ENCODE peak calls at places on chromosome 20, in four cellular contexts. H is thyroid gland, U is choroid plexus epithelial cell, I is fibroblast of lung. V is an unnamed sample.

GRCh38 chr20:63498950-63499332 is at the start of gene EEF1A2:
- DNase-seq in H (no peak), I (no peak), U (no peak), V (no peak)

GRCh38 chr20:21607971-21608735 is 94.3 kb upstream of the NKX2-2 start:
- DNase-seq in I (no peak), H (peak; percentile 56), U (no peak), V (no peak)

GRCh38 chr20:47320990-47321805 is 35.3 kb downstream of the ZMYND8 start:
- DNase-seq in I (no peak), H (no peak), U (no peak), V (no peak)

GRCh38 chr20:13280609-13281324 is 59.7 kb downstream of the ISM1 start:
- DNase-seq in H (no peak), I (no peak), U (no peak), V (no peak)

GRCh38 chr20:7775072-7775471 is 165.2 kb downstream of the HAO1 start:
- DNase-seq in U (peak; percentile 90), H (peak; percentile 5), I (peak; percentile 64), V (peak; percentile 90)

GRCh38 chr20:33687370-33687915 is 1.3 kb upstream of the E2F1 start:
- DNase-seq in I (peak; percentile 39), U (peak; percentile 40), H (no peak), V (peak; percentile 61)

GRCh38 chr20:48350291-48350988 is 477.4 kb downstream of the PREX1 start:
- DNase-seq in U (peak; percentile 15), H (no peak), I (no peak), V (no peak)

GRCh38 chr20:1827974-1828785 is 67.0 kb upstream of the SIRPA start:
- DNase-seq in H (no peak), I (peak; percentile 40), U (no peak), V (peak; percentile 32)

GRCh38 chr20:45010399-45010828 is 44.1 kb downstream of the STK4 start:
- DNase-seq in U (peak; percentile 46), I (peak; percentile 88), H (no peak), V (peak; percentile 75)

GRCh38 chr20:57397693-57398108 is 6.5 kb downstream of the RBM38 start:
- DNase-seq in U (no peak), H (no peak), I (no peak), V (no peak)

GRCh38 chr20:3714092-3714491 is 1.7 kb upstream of the SIGLEC1 start:
- DNase-seq in H (no peak), U (no peak), I (no peak), V (no peak)

GRCh38 chr20:25198663-25199363 is 3.3 kb downstream of the ENTPD6 start:
- DNase-seq in I (no peak), H (no peak), U (no peak), V (peak; percentile 28)

GRCh38 chr20:25196701-25197120 is 1.2 kb downstream of the ENTPD6 start:
- DNase-seq in H (no peak), U (no peak), I (no peak), V (no peak)

GRCh38 chr20:25195962-25196700 is 619 bp downstream of the ENTPD6 start:
- DNase-seq in U (no peak), H (peak; percentile 79), I (peak; percentile 15), V (no peak)

GRCh38 chr20:25197870-25198190 is 2.3 kb downstream of the ENTPD6 start:
- DNase-seq in I (no peak), H (no peak), U (no peak), V (no peak)

GRCh38 chr20:25197173-25197869 is 1.8 kb downstream of the ENTPD6 start:
- DNase-seq in I (no peak), U (no peak), H (no peak), V (no peak)
- TF ChIP-seq CTCF in I (no peak), U (peak; percentile 9), H (no peak), V (no peak)

GRCh38 chr20:39112196-39112743 is 150.1 kb downstream of the DHX35 start:
- DNase-seq in H (peak; percentile 8), U (peak; percentile 62), I (peak; percentile 36), V (peak; percentile 40)
- TF ChIP-seq CTCF in H (peak; percentile 42), U (peak; percentile 70), I (peak; percentile 54), V (peak; percentile 35)

GRCh38 chr20:62208805-62209755 is 11.0 kb downstream of the HRH3 start:
- DNase-seq in I (no peak), H (no peak), U (no peak), V (no peak)
- TF ChIP-seq CTCF in I (no peak), H (no peak), U (peak; percentile 15), V (no peak)

GRCh38 chr20:387520-387919 is 7.0 kb downstream of the TRIB3 start:
- DNase-seq in I (no peak), H (no peak), U (no peak), V (no peak)
- TF ChIP-seq CTCF in I (no peak), H (no peak), U (no peak), V (no peak)

DNA sequence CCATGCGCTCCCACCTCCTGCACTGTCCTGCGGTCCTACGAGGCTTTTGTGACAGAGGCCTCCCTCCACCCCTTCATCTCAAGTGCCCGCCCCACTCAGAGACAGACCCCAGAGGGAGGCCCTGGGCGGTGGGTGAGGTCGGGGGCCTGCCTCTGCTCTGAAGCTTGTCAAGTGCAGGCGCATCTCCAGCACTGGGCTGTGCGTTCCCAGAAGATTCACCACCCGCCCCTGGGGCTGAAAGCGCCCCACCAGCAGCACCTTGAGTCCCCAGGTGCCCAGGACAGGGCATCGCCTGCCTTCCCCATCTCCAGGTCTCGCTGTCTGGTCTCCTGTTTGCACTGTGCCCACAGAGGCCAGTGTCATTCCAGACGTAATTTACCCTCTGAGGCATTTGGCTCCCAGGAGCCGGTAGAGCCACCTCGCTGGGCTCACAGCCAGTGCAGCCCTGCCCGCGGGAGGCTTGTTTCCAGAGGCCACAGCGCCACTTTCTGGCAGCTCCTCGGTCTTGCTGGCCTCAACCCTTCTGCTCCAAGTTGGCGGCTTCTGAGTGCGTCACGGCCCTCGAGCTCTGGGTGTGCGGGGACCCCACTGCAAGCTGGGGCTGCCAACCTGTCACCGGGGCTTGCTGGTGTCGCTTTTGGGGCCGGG is 191.1 kb downstream of the TAF4 start:
- DNase-seq in I (peak; percentile 45), U (peak; percentile 45), H (no peak), V (peak; percentile 1)
- TF ChIP-seq CTCF in I (no peak), U (peak; percentile 47), H (no peak), V (no peak)

GRCh38 chr20:36792422-36792821 is 18.9 kb upstream of the DSN1 start:
- DNase-seq in H (peak; percentile 94), U (peak; percentile 73), I (peak; percentile 76), V (peak; percentile 64)
- TF ChIP-seq CTCF in H (peak; percentile 64), U (peak; percentile 71), I (peak; percentile 52), V (peak; percentile 51)

GRCh38 chr20:6411651-6412050 is 288.8 kb upstream of the FERMT1 start:
- DNase-seq in I (no peak), H (no peak), U (no peak), V (no peak)

GRCh38 chr20:6418732-6419131 is 295.9 kb upstream of the FERMT1 start:
- DNase-seq in U (no peak), I (peak; percentile 23), H (no peak), V (no peak)

GRCh38 chr20:6420336-6420735 is 297.5 kb upstream of the FERMT1 start:
- DNase-seq in H (no peak), U (peak; percentile 68), I (no peak), V (no peak)

GRCh38 chr20:6421321-6422030 is 298.6 kb upstream of the FERMT1 start:
- DNase-seq in U (no peak), H (no peak), I (no peak), V (no peak)

DNA sequence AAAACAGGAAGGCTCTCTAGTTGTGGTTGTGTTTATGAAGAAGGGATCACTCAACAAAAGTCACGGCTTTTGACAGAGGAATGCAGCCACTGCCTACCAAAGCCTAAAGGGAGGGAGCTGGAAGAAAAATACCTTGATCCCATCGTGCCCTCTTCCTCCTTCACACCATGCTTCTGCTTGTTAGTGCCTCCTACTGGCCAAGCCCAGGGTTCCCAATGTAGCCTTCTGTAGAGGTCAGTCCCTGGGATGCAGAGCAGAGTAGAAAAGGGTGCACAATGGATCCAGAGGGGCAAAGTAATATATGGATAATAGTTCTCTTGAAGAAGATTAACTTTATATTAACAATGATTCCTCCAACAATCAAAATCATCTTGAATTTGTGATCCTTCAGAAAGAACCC is 293.5 kb upstream of the FERMT1 start:
- DNase-seq in I (no peak), U (no peak), H (no peak), V (no peak)
- TF ChIP-seq CTCF in I (no peak), U (no peak), H (no peak), V (no peak)

V was measured in fibroblast of the aortic adventitia.